ENCODE peak calls at places on chromosome 22, in nine cellular contexts. E is IMR-90, L is cardiac muscle cell, W is body of pancreas, B is breast epithelium, A is tibial artery, R is PC-9, V is stomach, Q is neural progenitor cell. D is an unnamed sample. For H3K27me3, the result is how much of the 10 kb centered on the place peaks cover.

GRCh38 chr22:29208879-29209623 is 3.4 kb downstream of the EMID1 start:
- DNase-seq in E (no peak), L (no peak), W (no peak), B (no peak), A (peak), R (no peak), V (peak), Q (no peak), D (no peak)

GRCh38 chr22:29692327-29692640 is 27.5 kb upstream of the CABP7 start:
- DNase-seq in E (no peak), L (no peak), W (no peak), B (no peak), A (no peak), R (no peak), V (no peak), Q (no peak), D (no peak)

GRCh38 chr22:42955087-42955630 is 59.8 kb downstream of the PACSIN2 start:
- DNase-seq in E (no peak), L (no peak), W (no peak), B (no peak), A (no peak), R (no peak), V (no peak), Q (no peak), D (no peak)

GRCh38 chr22:45468872-45469572 is 33.7 kb upstream of the FBLN1 start:
- DNase-seq in E (peak), L (no peak), W (no peak), B (no peak), A (peak), R (no peak), V (no peak), Q (no peak), D (peak)

GRCh38 chr22:47618180-47618579 is 855.7 kb downstream of the TBC1D22A start:
- DNase-seq in E (no peak), L (no peak), W (no peak), B (peak), A (peak), R (no peak), V (peak), Q (no peak), D (no peak)

GRCh38 chr22:20647586-20648305 is 126.2 kb upstream of the SERPIND1 start:
- DNase-seq in E (no peak), L (no peak), W (no peak), B (no peak), A (no peak), R (no peak), V (no peak), Q (no peak), D (no peak)

GRCh38 chr22:39092111-39092867 is 4.8 kb upstream of the APOBEC3H start:
- DNase-seq in E (no peak), L (no peak), W (no peak), B (no peak), A (no peak), R (no peak), V (no peak), Q (no peak), D (no peak)

GRCh38 chr22:26318975-26319374 is 110.1 kb upstream of the ASPHD2 start:
- DNase-seq in E (no peak), L (no peak), W (no peak), B (no peak), A (no peak), R (no peak), V (no peak), Q (no peak), D (no peak)

GRCh38 chr22:50247748-50248147 is 2.9 kb upstream of the TUBGCP6 start:
- DNase-seq in E (peak), L (no peak), W (peak), B (no peak), A (no peak), R (no peak), V (peak), Q (peak), D (no peak)

GRCh38 chr22:39175127-39176066 is 22.9 kb upstream of the CBX7 start:
- DNase-seq in E (no peak), L (no peak), W (no peak), B (no peak), A (peak), R (peak), V (no peak), Q (no peak), D (no peak)

GRCh38 chr22:35726398-35726797 is 8.7 kb downstream of the APOL5 start:
- DNase-seq in E (no peak), L (no peak), W (no peak), B (no peak), A (no peak), R (no peak), V (peak), Q (no peak), D (no peak)

GRCh38 chr22:35728639-35729308 is 11.1 kb downstream of the APOL5 start:
- DNase-seq in E (no peak), L (no peak), W (peak), B (no peak), A (no peak), R (peak), V (peak), Q (no peak), D (peak)

GRCh38 chr22:35726933-35727332 is 9.3 kb downstream of the APOL5 start:
- DNase-seq in E (no peak), L (no peak), W (no peak), B (no peak), A (no peak), R (no peak), V (peak), Q (no peak), D (no peak)

GRCh38 chr22:35729309-35729698 is 11.6 kb downstream of the APOL5 start:
- DNase-seq in E (no peak), L (no peak), W (no peak), B (no peak), A (no peak), R (no peak), V (no peak), Q (no peak), D (no peak)

DNA sequence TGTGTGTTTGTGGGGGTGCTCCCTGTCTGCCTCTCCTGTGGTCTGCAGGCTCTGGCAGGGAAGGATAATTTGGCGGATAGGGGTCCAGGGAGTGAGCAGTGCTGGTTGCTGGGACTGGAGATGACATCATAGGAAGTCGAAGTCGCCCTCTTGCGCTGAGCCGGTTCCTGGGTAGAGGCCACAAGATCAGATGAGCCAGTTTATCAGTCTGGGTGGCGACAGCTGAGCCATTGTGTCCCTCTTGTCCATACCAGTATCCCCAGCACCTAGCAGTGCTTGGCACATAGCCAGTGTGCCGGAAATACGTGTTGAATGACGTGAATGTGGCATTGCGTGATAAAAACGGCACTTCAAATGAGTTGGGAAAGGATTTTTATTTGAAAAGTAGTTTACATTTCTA is 9.8 kb downstream of the APOL5 start:
- DNase-seq in E (peak), L (peak), W (no peak), B (no peak), A (no peak), R (no peak), V (peak), Q (no peak), D (no peak)
- TF ChIP-seq CTCF in E (no peak), L (peak), W (no peak), B (no peak), A (no peak), R (no peak), V (no peak), Q (no peak), D (no peak)

GRCh38 chr22:22410121-22410520 is 98.4 kb downstream of the ZNF280B start:
- DNase-seq in E (no peak), L (no peak), W (no peak), B (no peak), A (no peak), R (no peak), V (no peak), Q (no peak), D (no peak)
- H3K27me3 ChIP-seq in E (under half), L (under half), W (under half), B (under half), A (under half), R (under half), V (under half), Q (half or more), D (under half)

DNA sequence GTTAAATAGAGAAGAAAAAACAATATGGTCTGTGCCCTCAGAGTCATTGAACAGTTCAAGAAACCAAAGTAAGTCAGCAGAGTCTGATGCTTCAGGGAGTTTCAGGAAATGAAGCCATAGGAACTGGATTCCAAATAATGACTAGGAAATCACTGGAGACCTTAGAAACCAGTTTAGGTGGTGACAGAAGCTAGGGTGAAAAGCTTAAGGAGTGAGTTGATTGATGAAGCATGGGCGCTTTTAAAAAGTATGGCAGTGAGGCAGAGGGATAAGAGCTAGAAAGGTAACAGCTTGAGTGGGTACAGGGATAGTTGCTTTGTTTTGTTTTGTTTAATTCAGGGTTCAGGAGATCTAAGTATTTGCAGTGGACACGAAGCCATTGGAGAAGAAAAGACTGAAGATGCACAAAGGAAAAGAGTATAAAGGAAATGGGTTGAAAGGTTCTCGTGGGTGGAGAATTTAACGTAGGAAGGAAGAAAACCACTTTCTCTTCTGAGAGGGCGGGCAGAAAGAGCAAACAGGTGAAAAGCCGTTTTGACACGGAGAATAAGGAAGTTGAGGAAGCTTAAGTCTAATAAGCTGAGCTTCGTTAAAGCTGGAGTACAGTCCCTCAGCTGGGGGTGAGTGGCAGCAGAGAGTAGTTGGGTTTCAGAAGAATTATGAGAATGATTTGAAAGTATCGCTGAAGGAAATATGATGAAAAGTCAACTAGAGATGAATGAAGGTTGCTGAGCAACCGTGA is 14.8 kb downstream of the SGSM3 start:
- DNase-seq in E (no peak), L (no peak), W (no peak), B (no peak), A (no peak), R (no peak), V (no peak), Q (no peak), D (no peak)
- H3K4me3 ChIP-seq in E (no peak), L (no peak), W (no peak), B (no peak), A (no peak), R (no peak), V (peak), Q (no peak), D (no peak)

GRCh38 chr22:27794244-27794643 is 7.3 kb downstream of the MN1 start:
- DNase-seq in E (no peak), L (peak), W (no peak), B (no peak), A (no peak), R (no peak), V (no peak), Q (peak), D (no peak)

GRCh38 chr22:27797793-27798525 is 3.6 kb downstream of the MN1 start:
- DNase-seq in E (no peak), L (peak), W (no peak), B (no peak), A (no peak), R (no peak), V (no peak), Q (peak), D (no peak)

GRCh38 chr22:27795053-27795452 is 6.5 kb downstream of the MN1 start:
- DNase-seq in E (no peak), L (peak), W (no peak), B (no peak), A (no peak), R (no peak), V (no peak), Q (peak), D (no peak)

GRCh38 chr22:27796829-27797792 is 4.4 kb downstream of the MN1 start:
- DNase-seq in E (no peak), L (no peak), W (no peak), B (no peak), A (no peak), R (no peak), V (no peak), Q (no peak), D (no peak)

DNA sequence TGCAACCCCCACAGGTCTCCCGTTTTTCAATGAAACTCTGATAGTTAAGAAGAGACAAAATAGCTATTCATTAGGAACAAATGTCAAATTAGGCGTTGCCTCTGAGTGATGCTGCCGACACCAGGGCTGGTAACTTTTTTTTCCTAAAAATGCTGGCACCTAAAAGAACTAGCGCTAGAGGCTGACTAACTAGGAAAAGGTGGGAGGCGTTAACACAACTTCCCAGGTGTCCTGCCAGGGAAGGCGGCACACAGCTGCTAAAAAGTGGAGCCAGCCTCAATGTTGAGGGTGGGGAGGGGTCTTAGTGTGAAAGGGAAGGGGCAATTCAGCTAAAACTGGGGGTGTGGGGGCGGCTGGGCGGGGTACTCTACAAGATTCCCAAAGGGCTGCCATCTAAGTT is 5.4 kb downstream of the MN1 start:
- DNase-seq in E (no peak), L (no peak), W (no peak), B (no peak), A (no peak), R (no peak), V (no peak), Q (no peak), D (no peak)
- TF ChIP-seq CTCF in E (no peak), L (no peak), W (no peak), B (no peak), A (no peak), R (no peak), V (no peak), Q (no peak), D (no peak)

GRCh38 chr22:37334461-37334858 is 52.2 kb downstream of the CYTH4 start:
- DNase-seq in E (no peak), L (no peak), W (no peak), B (no peak), A (no peak), R (no peak), V (no peak), Q (peak), D (no peak)

GRCh38 chr22:37337204-37337943 is 55.1 kb downstream of the CYTH4 start:
- DNase-seq in E (peak), L (no peak), W (no peak), B (no peak), A (no peak), R (peak), V (no peak), Q (no peak), D (no peak)

GRCh38 chr22:37336474-37337028 is 54.2 kb downstream of the CYTH4 start:
- DNase-seq in E (no peak), L (no peak), W (no peak), B (no peak), A (no peak), R (peak), V (peak), Q (no peak), D (no peak)

GRCh38 chr22:37334859-37335818 is 52.8 kb downstream of the CYTH4 start:
- DNase-seq in E (no peak), L (no peak), W (no peak), B (no peak), A (no peak), R (no peak), V (no peak), Q (peak), D (no peak)

GRCh38 chr22:37335819-37336199 is 53.5 kb downstream of the CYTH4 start:
- DNase-seq in E (no peak), L (no peak), W (no peak), B (no peak), A (no peak), R (no peak), V (no peak), Q (peak), D (no peak)
- H3K27me3 ChIP-seq in E (under half), L (half or more), W (under half), B (under half), A (under half), R (under half), V (half or more), Q (under half), D (under half)

D was measured in kidney epithelial cell.